ENCODE peak calls at places on chromosomes 5 and 9, in eight cellular contexts. V is AG09309, L is keratinocyte, G is fibroblast of pulmonary artery, B is body of pancreas, N is H9, W is left lung, P is kidney. U is an unnamed sample.

GRCh38 chr9:22401671-22402070 is 45.0 kb upstream of the DMRTA1 start:
- DNase-seq in V (no peak), L (no peak), G (no peak), B (no peak), N (no peak), W (no peak), P (no peak), U (no peak)

GRCh38 chr9:618478-618877 is 223.0 kb upstream of the DMRT1 start:
- DNase-seq in V (peak), L (no peak), G (peak), B (no peak), N (no peak), W (no peak), P (no peak), U (no peak)

GRCh38 chr5:34452170-34452828 is 203.8 kb upstream of the RAI14 start:
- DNase-seq in V (no peak), L (no peak), G (peak), B (no peak), N (no peak), W (no peak), P (no peak), U (no peak)

GRCh38 chr5:72346396-72346795 is 26.2 kb downstream of the PTCD2 start:
- DNase-seq in V (no peak), L (no peak), G (no peak), B (peak), N (no peak), W (no peak), P (no peak), U (no peak)

GRCh38 chr5:76145945-76146344 is 62.8 kb downstream of the SV2C start:
- DNase-seq in V (no peak), L (no peak), G (no peak), B (no peak), N (peak), W (no peak), P (no peak), U (no peak)

GRCh38 chr9:71223953-71224538 is 102.6 kb upstream of the TRPM3 start:
- DNase-seq in V (peak), L (no peak), G (peak), B (no peak), N (peak), W (no peak), P (no peak), U (no peak)

GRCh38 chr5:1110930-1111726 is 735 bp downstream of the SLC12A7 start:
- DNase-seq in V (no peak), L (no peak), G (no peak), B (peak), N (no peak), W (no peak), P (peak), U (no peak)

GRCh38 chr5:28344803-28345433 is 1306.5 kb upstream of the CDH9 start:
- DNase-seq in V (no peak), L (no peak), G (peak), B (no peak), N (peak), W (no peak), P (no peak), U (no peak)

GRCh38 chr5:127942246-127943060 is 141.1 kb upstream of the SLC12A2 start:
- DNase-seq in V (no peak), L (no peak), G (peak), B (no peak), N (no peak), W (no peak), P (no peak), U (no peak)

GRCh38 chr5:175170899-175171298 is 273.1 kb downstream of the DRD1 start:
- DNase-seq in V (no peak), L (no peak), G (no peak), B (no peak), N (no peak), W (no peak), P (no peak), U (no peak)

GRCh38 chr5:175894251-175894650 is 22.9 kb downstream of the CPLX2 start:
- DNase-seq in V (no peak), L (no peak), G (no peak), B (no peak), N (no peak), W (no peak), P (no peak), U (no peak)

GRCh38 chr9:76835571-76836283 is 70.2 kb downstream of the PRUNE2 start:
- DNase-seq in V (peak), L (no peak), G (peak), B (no peak), N (no peak), W (no peak), P (no peak), U (no peak)

GRCh38 chr5:78509884-78510769 is 138.4 kb downstream of the LHFPL2 start:
- DNase-seq in V (no peak), L (no peak), G (peak), B (peak), N (peak), W (peak), P (peak), U (no peak)
- TF ChIP-seq CTCF in V (no peak), L (no peak), G (peak), B (no peak), N (peak), W (no peak), P (peak), U (peak)

DNA sequence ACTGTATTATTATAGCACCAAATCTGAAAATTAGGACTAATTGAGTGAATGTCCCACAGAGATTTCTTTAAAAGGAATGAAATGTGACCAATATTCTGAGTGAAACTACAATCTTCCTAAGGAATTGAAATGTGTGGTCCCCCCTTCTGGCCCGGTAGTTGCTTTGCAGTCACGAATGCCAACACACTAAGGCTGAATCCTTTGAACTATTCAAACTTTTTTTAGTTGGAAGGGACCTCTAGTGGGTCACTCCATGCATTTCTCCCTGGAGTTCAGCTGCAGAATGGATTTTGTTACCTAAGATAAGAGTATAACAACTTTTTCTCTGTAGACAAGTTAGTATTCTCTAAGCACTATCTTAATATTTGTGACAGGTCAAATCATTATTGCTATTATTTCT is 2.8 kb downstream of the CDH6 start:
- DNase-seq in V (no peak), L (no peak), G (peak), B (no peak), N (no peak), W (no peak), P (no peak), U (no peak)
- TF ChIP-seq CTCF in V (no peak), L (no peak), G (peak), B (no peak), N (peak), W (no peak), P (no peak), U (peak)

DNA sequence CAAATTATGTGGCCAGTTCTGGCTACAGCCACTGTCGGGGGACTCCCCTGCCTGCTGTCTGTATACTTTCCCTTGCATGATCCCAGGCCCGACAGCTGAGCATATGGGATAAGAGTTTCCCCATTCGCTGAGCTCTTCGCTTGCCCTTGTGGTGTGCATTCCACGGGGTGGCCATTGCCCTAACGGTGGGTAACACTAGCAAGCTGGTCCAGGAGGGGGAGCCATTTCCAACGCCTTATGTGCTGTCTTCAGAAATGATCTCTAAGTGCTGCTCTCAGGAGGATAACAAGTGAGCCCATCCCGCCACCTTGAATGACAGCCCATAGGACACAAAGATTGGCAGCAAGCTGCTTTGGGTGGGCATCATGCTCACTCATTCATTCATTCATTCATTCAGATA is 190.9 kb downstream of the FSTL4 start:
- DNase-seq in V (no peak), L (no peak), G (peak), B (no peak), N (peak), W (no peak), P (no peak), U (no peak)
- TF ChIP-seq CTCF in V (peak), L (peak), G (peak), B (no peak), N (peak), W (no peak), P (peak), U (peak)

GRCh38 chr5:35777358-35778087 is 79.2 kb upstream of the IL7R start:
- DNase-seq in V (peak), L (peak), G (peak), B (peak), N (peak), W (no peak), P (no peak), U (no peak)
- TF ChIP-seq CTCF in V (peak), L (peak), G (peak), B (peak), N (peak), W (peak), P (peak), U (peak)

GRCh38 chr9:127763918-127764384 is 14.5 kb downstream of the SH2D3C start:
- DNase-seq in V (no peak), L (no peak), G (peak), B (no peak), N (peak), W (no peak), P (no peak), U (no peak)
- TF ChIP-seq CTCF in V (peak), L (no peak), G (peak), B (no peak), N (peak), W (peak), P (peak), U (peak)